ENCODE peak calls at places on chromosomes 13 and 19, in seven cellular contexts. One of them, this sample, is unnamed.

GRCh38 chr13:104592545-104593250 is 1526.5 kb upstream of the SLC10A2 start:
- DNase-seq in trophoblast cell: no peak
- DNase-seq in H9: no peak
- DNase-seq in H1: no peak
- DNase-seq in IMR-90: no peak
- DNase-seq in neuronal stem cell: no peak
- DNase-seq in mesenchymal stem cell: no peak
- DNase-seq in this sample: no peak

GRCh38 chr13:73765651-73766384 is 368.4 kb downstream of the KLF12 start:
- DNase-seq in trophoblast cell: no peak
- DNase-seq in H9: peak
- DNase-seq in H1: peak
- DNase-seq in IMR-90: peak
- DNase-seq in neuronal stem cell: peak
- DNase-seq in mesenchymal stem cell: peak
- DNase-seq in this sample: peak

GRCh38 chr19:51784922-51785690 is 9.9 kb upstream of the FPR3 start:
- DNase-seq in trophoblast cell: peak
- DNase-seq in H9: no peak
- DNase-seq in H1: no peak
- DNase-seq in IMR-90: no peak
- DNase-seq in neuronal stem cell: no peak
- DNase-seq in mesenchymal stem cell: no peak
- DNase-seq in this sample: no peak

GRCh38 chr19:5078179-5078578 is 109.3 kb downstream of the KDM4B start:
- DNase-seq in trophoblast cell: no peak
- DNase-seq in H9: no peak
- DNase-seq in H1: no peak
- DNase-seq in IMR-90: no peak
- DNase-seq in neuronal stem cell: no peak
- DNase-seq in mesenchymal stem cell: no peak
- DNase-seq in this sample: no peak

GRCh38 chr19:30309983-30310805 is 62.0 kb upstream of the ZNF536 start:
- DNase-seq in trophoblast cell: no peak
- DNase-seq in H9: no peak
- DNase-seq in H1: no peak
- DNase-seq in IMR-90: no peak
- DNase-seq in neuronal stem cell: peak
- DNase-seq in mesenchymal stem cell: no peak
- DNase-seq in this sample: no peak

GRCh38 chr13:20729633-20730585 is 26.4 kb downstream of the IL17D start:
- DNase-seq in trophoblast cell: no peak
- DNase-seq in H9: no peak
- DNase-seq in H1: no peak
- DNase-seq in IMR-90: no peak
- DNase-seq in neuronal stem cell: no peak
- DNase-seq in mesenchymal stem cell: no peak
- DNase-seq in this sample: no peak

GRCh38 chr19:33388231-33388816 is 14.8 kb downstream of the CEBPG start:
- DNase-seq in trophoblast cell: no peak
- DNase-seq in H9: no peak
- DNase-seq in H1: no peak
- DNase-seq in IMR-90: no peak
- DNase-seq in neuronal stem cell: no peak
- DNase-seq in mesenchymal stem cell: no peak
- DNase-seq in this sample: no peak

GRCh38 chr19:41548954-41549688 is 26.8 kb upstream of the CEACAM21 start:
- DNase-seq in trophoblast cell: no peak
- DNase-seq in H9: no peak
- DNase-seq in H1: no peak
- DNase-seq in IMR-90: no peak
- DNase-seq in neuronal stem cell: peak
- DNase-seq in mesenchymal stem cell: peak
- DNase-seq in this sample: peak

GRCh38 chr13:111914241-111915103 is 152.5 kb upstream of the SOX1 start:
- DNase-seq in trophoblast cell: no peak
- DNase-seq in H9: peak
- DNase-seq in H1: peak
- DNase-seq in IMR-90: no peak
- DNase-seq in neuronal stem cell: no peak
- DNase-seq in mesenchymal stem cell: no peak
- DNase-seq in this sample: no peak

GRCh38 chr19:10277795-10278583 is 7.1 kb downstream of the ICAM1 start:
- DNase-seq in trophoblast cell: no peak
- DNase-seq in H9: no peak
- DNase-seq in H1: no peak
- DNase-seq in IMR-90: no peak
- DNase-seq in neuronal stem cell: no peak
- DNase-seq in mesenchymal stem cell: no peak
- DNase-seq in this sample: no peak

GRCh38 chr19:31715249-31715944 is 366.2 kb upstream of the TSHZ3 start:
- DNase-seq in trophoblast cell: no peak
- DNase-seq in H9: no peak
- DNase-seq in H1: no peak
- DNase-seq in IMR-90: no peak
- DNase-seq in neuronal stem cell: no peak
- DNase-seq in mesenchymal stem cell: peak
- DNase-seq in this sample: peak

GRCh38 chr13:37657134-37657533 is 58.6 kb upstream of the POSTN start:
- DNase-seq in trophoblast cell: peak
- DNase-seq in H9: no peak
- DNase-seq in H1: no peak
- DNase-seq in IMR-90: peak
- DNase-seq in neuronal stem cell: no peak
- DNase-seq in mesenchymal stem cell: peak
- DNase-seq in this sample: no peak

GRCh38 chr13:101978546-101979315 is 423.1 kb downstream of the FGF14 start:
- DNase-seq in trophoblast cell: no peak
- DNase-seq in H9: no peak
- DNase-seq in H1: no peak
- DNase-seq in IMR-90: no peak
- DNase-seq in neuronal stem cell: no peak
- DNase-seq in mesenchymal stem cell: no peak
- DNase-seq in this sample: peak

GRCh38 chr13:32246468-32246867 is 68.7 kb downstream of the ZAR1L start:
- DNase-seq in trophoblast cell: peak
- DNase-seq in H9: peak
- DNase-seq in H1: peak
- DNase-seq in IMR-90: peak
- DNase-seq in neuronal stem cell: peak
- DNase-seq in mesenchymal stem cell: peak
- DNase-seq in this sample: peak

GRCh38 chr19:41064974-41065569 is 23.2 kb upstream of the CYP2A13 start:
- DNase-seq in trophoblast cell: no peak
- DNase-seq in H9: peak
- DNase-seq in H1: no peak
- DNase-seq in IMR-90: peak
- DNase-seq in neuronal stem cell: no peak
- DNase-seq in mesenchymal stem cell: peak
- DNase-seq in this sample: peak

GRCh38 chr13:78121459-78122348 is 203.1 kb upstream of the EDNRB start:
- DNase-seq in trophoblast cell: peak
- DNase-seq in H9: no peak
- DNase-seq in H1: peak
- DNase-seq in IMR-90: peak
- DNase-seq in neuronal stem cell: peak
- DNase-seq in mesenchymal stem cell: peak
- DNase-seq in this sample: peak

GRCh38 chr13:74288361-74288911 is 154.2 kb upstream of the KLF12 start:
- DNase-seq in trophoblast cell: no peak
- DNase-seq in H9: peak
- DNase-seq in H1: peak
- DNase-seq in IMR-90: no peak
- DNase-seq in neuronal stem cell: peak
- DNase-seq in mesenchymal stem cell: no peak
- DNase-seq in this sample: peak

GRCh38 chr13:51727634-51728274 is 76.2 kb downstream of the DHRS12 start:
- DNase-seq in trophoblast cell: peak
- DNase-seq in H9: no peak
- DNase-seq in H1: no peak
- DNase-seq in IMR-90: no peak
- DNase-seq in neuronal stem cell: no peak
- DNase-seq in mesenchymal stem cell: no peak
- DNase-seq in this sample: no peak

GRCh38 chr13:29436291-29436690 is 159.2 kb downstream of the SLC7A1 start:
- DNase-seq in trophoblast cell: no peak
- DNase-seq in H9: no peak
- DNase-seq in H1: no peak
- DNase-seq in IMR-90: peak
- DNase-seq in neuronal stem cell: no peak
- DNase-seq in mesenchymal stem cell: peak
- DNase-seq in this sample: no peak

GRCh38 chr19:15251010-15251748 is 18.9 kb upstream of the EPHX3 start:
- DNase-seq in trophoblast cell: no peak
- DNase-seq in H9: no peak
- DNase-seq in H1: no peak
- DNase-seq in IMR-90: peak
- DNase-seq in neuronal stem cell: no peak
- DNase-seq in mesenchymal stem cell: peak
- DNase-seq in this sample: no peak

GRCh38 chr13:41136396-41137031 is 3.9 kb upstream of the KBTBD6 start:
- DNase-seq in trophoblast cell: peak
- DNase-seq in H9: no peak
- DNase-seq in H1: no peak
- DNase-seq in IMR-90: no peak
- DNase-seq in neuronal stem cell: no peak
- DNase-seq in mesenchymal stem cell: no peak
- DNase-seq in this sample: no peak

GRCh38 chr13:33678906-33679657 is 138.9 kb upstream of the RFC3 start:
- DNase-seq in trophoblast cell: peak
- DNase-seq in H9: no peak
- DNase-seq in H1: no peak
- DNase-seq in IMR-90: peak
- DNase-seq in neuronal stem cell: no peak
- DNase-seq in mesenchymal stem cell: peak
- DNase-seq in this sample: peak

GRCh38 chr19:8393871-8394250 is 3.7 kb downstream of the RAB11B start:
- DNase-seq in trophoblast cell: no peak
- DNase-seq in H9: no peak
- DNase-seq in H1: no peak
- DNase-seq in IMR-90: no peak
- DNase-seq in neuronal stem cell: no peak
- DNase-seq in mesenchymal stem cell: no peak
- DNase-seq in this sample: no peak

GRCh38 chr19:44202470-44202869 is 9.9 kb upstream of the ZNF227 start:
- DNase-seq in trophoblast cell: no peak
- DNase-seq in H9: no peak
- DNase-seq in H1: no peak
- DNase-seq in IMR-90: peak
- DNase-seq in neuronal stem cell: no peak
- DNase-seq in mesenchymal stem cell: no peak
- DNase-seq in this sample: no peak
- H3K18ac ChIP-seq in trophoblast cell: no peak
- H3K18ac ChIP-seq in H9: no peak
- H3K18ac ChIP-seq in H1: no peak
- H3K18ac ChIP-seq in IMR-90: no peak
- H3K18ac ChIP-seq in neuronal stem cell: no peak
- H3K18ac ChIP-seq in mesenchymal stem cell: no peak
- H3K18ac ChIP-seq in this sample: no peak

GRCh38 chr13:113620036-113620435 is 35.5 kb downstream of the TFDP1 start:
- DNase-seq in trophoblast cell: no peak
- DNase-seq in H9: no peak
- DNase-seq in H1: no peak
- DNase-seq in IMR-90: no peak
- DNase-seq in neuronal stem cell: no peak
- DNase-seq in mesenchymal stem cell: no peak
- DNase-seq in this sample: no peak

GRCh38 chr13:113613789-113614379 is 29.3 kb downstream of the TFDP1 start:
- DNase-seq in trophoblast cell: no peak
- DNase-seq in H9: no peak
- DNase-seq in H1: no peak
- DNase-seq in IMR-90: no peak
- DNase-seq in neuronal stem cell: no peak
- DNase-seq in mesenchymal stem cell: no peak
- DNase-seq in this sample: no peak

GRCh38 chr13:113618455-113618854 is 33.9 kb downstream of the TFDP1 start:
- DNase-seq in trophoblast cell: no peak
- DNase-seq in H9: no peak
- DNase-seq in H1: no peak
- DNase-seq in IMR-90: no peak
- DNase-seq in neuronal stem cell: no peak
- DNase-seq in mesenchymal stem cell: no peak
- DNase-seq in this sample: no peak

GRCh38 chr13:113616281-113616906 is 31.8 kb downstream of the TFDP1 start:
- DNase-seq in trophoblast cell: no peak
- DNase-seq in H9: no peak
- DNase-seq in H1: no peak
- DNase-seq in IMR-90: peak
- DNase-seq in neuronal stem cell: no peak
- DNase-seq in mesenchymal stem cell: peak
- DNase-seq in this sample: no peak

DNA sequence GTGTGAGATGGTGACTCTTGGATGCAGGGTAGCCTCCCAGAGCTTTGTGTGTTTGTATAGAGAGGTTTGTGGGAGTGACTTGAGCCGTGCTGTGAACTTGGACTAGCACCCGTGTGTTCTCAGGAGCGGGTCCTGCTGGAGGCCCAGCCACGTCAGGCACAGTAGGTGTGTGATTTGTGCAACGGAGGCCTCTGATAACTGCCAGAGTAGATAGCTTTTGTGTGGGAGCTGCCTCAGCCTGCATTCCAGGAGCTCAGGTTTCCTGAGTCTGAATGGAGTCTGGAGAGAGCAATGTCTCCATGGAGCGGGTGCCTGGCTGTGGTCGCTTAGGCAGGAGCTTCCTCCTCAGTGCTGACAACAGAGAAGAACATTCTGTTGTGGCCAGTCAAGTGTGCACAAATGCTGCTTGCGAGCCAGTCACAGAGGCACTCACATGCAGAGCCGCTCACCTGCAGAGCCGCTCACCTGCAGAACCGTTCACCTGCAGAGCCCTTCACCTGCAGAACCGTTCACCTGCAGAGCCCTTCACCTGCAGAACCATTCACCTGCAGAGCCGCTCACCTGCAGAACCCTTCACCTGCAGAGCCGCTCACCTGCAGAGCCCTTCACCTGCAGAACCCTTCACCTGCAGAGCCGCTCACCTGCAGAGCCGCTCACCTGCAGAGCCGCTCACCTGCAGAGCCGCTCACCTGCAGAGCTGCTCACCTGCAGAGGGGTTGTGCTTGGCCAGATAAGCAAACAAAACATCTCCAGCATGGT is 32.6 kb downstream of the TFDP1 start:
- DNase-seq in trophoblast cell: no peak
- DNase-seq in H9: peak
- DNase-seq in H1: no peak
- DNase-seq in IMR-90: peak
- DNase-seq in neuronal stem cell: peak
- DNase-seq in mesenchymal stem cell: peak
- DNase-seq in this sample: peak
- H2AK5ac ChIP-seq in trophoblast cell: no peak
- H2AK5ac ChIP-seq in H9: no peak
- H2AK5ac ChIP-seq in H1: no peak
- H2AK5ac ChIP-seq in IMR-90: no peak
- H2AK5ac ChIP-seq in neuronal stem cell: peak
- H2AK5ac ChIP-seq in mesenchymal stem cell: no peak
- H2AK5ac ChIP-seq in this sample: no peak

GRCh38 chr13:79880820-79881219 is 399.9 kb downstream of the NDFIP2 start:
- DNase-seq in trophoblast cell: no peak
- DNase-seq in H9: no peak
- DNase-seq in H1: no peak
- DNase-seq in IMR-90: no peak
- DNase-seq in neuronal stem cell: no peak
- DNase-seq in mesenchymal stem cell: no peak
- DNase-seq in this sample: no peak
- H2BK120ac ChIP-seq in trophoblast cell: no peak
- H2BK120ac ChIP-seq in H9: no peak
- H2BK120ac ChIP-seq in H1: no peak
- H2BK120ac ChIP-seq in IMR-90: no peak
- H2BK120ac ChIP-seq in neuronal stem cell: no peak
- H2BK120ac ChIP-seq in mesenchymal stem cell: no peak
- H2BK120ac ChIP-seq in this sample: no peak

GRCh38 chr19:6925801-6926751 is 38.7 kb downstream of the ADGRE1 start:
- DNase-seq in trophoblast cell: no peak
- DNase-seq in H9: no peak
- DNase-seq in H1: no peak
- DNase-seq in IMR-90: no peak
- DNase-seq in neuronal stem cell: no peak
- DNase-seq in mesenchymal stem cell: no peak
- DNase-seq in this sample: no peak
- H3K18ac ChIP-seq in trophoblast cell: no peak
- H3K18ac ChIP-seq in H9: no peak
- H3K18ac ChIP-seq in H1: no peak
- H3K18ac ChIP-seq in IMR-90: no peak
- H3K18ac ChIP-seq in neuronal stem cell: no peak
- H3K18ac ChIP-seq in mesenchymal stem cell: no peak
- H3K18ac ChIP-seq in this sample: no peak

This sample was measured in mesendoderm.